ENCODE peak calls at places on chromosomes 7 and 10, in five cellular contexts. F is SK-N-SH, G is GM12878, B is HepG2, D is K562. P is an unnamed sample.

GRCh38 chr7:141147482-141147881 is 73.6 kb downstream of the TMEM178B start:
- DNase-seq in B (no peak), D (no peak), F (no peak), G (no peak), P (no peak)

GRCh38 chr10:133342942-133343341 is 4.2 kb upstream of the PRAP1 start:
- DNase-seq in D (no peak), B (no peak), F (no peak), G (no peak), P (no peak)

GRCh38 chr7:67788689-67789088 is 792.1 kb downstream of the TYW1 start:
- DNase-seq in F (peak; percentile 77), D (peak; percentile 27), B (no peak), G (no peak), P (no peak)

GRCh38 chr7:140810830-140811556 is 113.7 kb downstream of the BRAF start:
- DNase-seq in D (peak; percentile 71), F (peak; percentile 67), B (peak; percentile 76), G (peak; percentile 51), P (peak; percentile 53)

GRCh38 chr10:93515963-93516450 is 19.6 kb downstream of the CEP55 start:
- DNase-seq in D (no peak), F (no peak), G (no peak), B (no peak), P (no peak)

GRCh38 chr7:32560075-32560474 is 64.8 kb downstream of the AVL9 start:
- DNase-seq in D (no peak), G (no peak), F (no peak), B (no peak), P (no peak)

GRCh38 chr7:24401628-24402593 is 117.9 kb downstream of the NPY start:
- DNase-seq in B (peak; percentile 31), F (peak; percentile 30), D (peak; percentile 8), G (no peak), P (peak; percentile 28)

GRCh38 chr10:8539056-8539455 is 484.6 kb downstream of the GATA3 start:
- DNase-seq in G (no peak), B (no peak), D (no peak), F (no peak), P (no peak)

GRCh38 chr10:34967411-34967880 is 122.7 kb downstream of the CUL2 start:
- DNase-seq in D (no peak), B (no peak), F (no peak), G (no peak), P (no peak)

GRCh38 chr7:116182023-116182422 is 28.3 kb upstream of the TES start:
- DNase-seq in F (no peak), B (no peak), G (no peak), D (no peak), P (no peak)

GRCh38 chr7:12699299-12699698 is 11.9 kb downstream of the ARL4A start:
- DNase-seq in F (no peak), B (no peak), G (no peak), D (no peak), P (no peak)

GRCh38 chr10:4201866-4202825 is 417.1 kb upstream of the KLF6 start:
- DNase-seq in D (no peak), G (no peak), B (no peak), F (peak; percentile 65), P (no peak)

DNA sequence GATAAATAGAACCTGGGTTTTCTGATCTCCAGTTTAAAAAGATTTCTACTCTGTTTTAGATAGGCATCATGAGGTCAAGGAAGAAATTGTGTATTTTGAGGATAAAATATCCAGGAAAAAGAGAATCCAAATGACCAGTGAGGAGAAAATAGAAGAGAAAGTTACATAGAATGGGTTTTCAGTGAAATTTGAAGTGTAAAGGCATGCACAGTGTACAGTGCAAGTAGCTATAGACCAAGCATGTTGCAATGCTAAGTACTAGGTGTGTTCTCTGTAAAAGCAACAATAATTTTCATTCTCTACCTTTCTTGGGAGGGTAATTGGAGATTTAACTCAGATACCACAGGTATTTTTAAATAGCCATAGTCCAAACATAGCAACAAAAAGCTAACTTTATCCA is 22.6 kb downstream of the CDK1 start:
- DNase-seq in B (no peak), F (no peak), D (no peak), G (no peak), P (no peak)
- TF ChIP-seq ZBTB33 in B (no peak), F (no peak), D (no peak), G (no peak), P (no peak)

GRCh38 chr7:37109853-37110252 is 338.8 kb downstream of the ELMO1 start:
- DNase-seq in B (peak; percentile 35), G (no peak), D (no peak), F (peak; percentile 41), P (no peak)

GRCh38 chr7:37112882-37113281 is 335.8 kb downstream of the ELMO1 start:
- DNase-seq in D (no peak), B (no peak), F (no peak), G (no peak), P (no peak)

GRCh38 chr7:37110641-37111421 is 337.8 kb downstream of the ELMO1 start:
- DNase-seq in F (no peak), G (no peak), B (no peak), D (peak; percentile 5), P (no peak)

GRCh38 chr7:37112210-37112609 is 336.5 kb downstream of the ELMO1 start:
- DNase-seq in F (no peak), B (no peak), G (no peak), D (no peak), P (no peak)

DNA sequence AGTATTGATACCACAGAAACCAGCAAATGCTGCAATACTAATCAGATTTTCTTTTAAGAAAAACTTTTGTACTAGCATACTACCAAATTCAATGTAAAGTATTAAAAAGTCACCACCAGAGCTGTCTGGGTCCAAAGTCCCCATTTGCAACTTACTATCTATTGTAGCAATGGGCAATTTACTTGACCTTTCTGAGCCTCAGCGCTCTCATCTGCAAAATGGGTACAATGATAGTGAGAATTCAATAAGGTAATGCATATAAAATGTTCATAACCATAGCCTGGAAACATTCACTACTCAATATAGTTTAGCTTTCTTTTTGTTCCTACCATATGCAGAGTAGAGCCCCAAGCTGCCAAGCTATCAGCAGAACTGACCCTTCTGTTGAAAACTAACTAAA is 337.2 kb downstream of the ELMO1 start:
- DNase-seq in B (no peak), D (no peak), G (no peak), F (no peak), P (no peak)
- TF ChIP-seq YY1 in B (no peak), D (no peak), G (no peak), F (no peak), P (no peak)

DNA sequence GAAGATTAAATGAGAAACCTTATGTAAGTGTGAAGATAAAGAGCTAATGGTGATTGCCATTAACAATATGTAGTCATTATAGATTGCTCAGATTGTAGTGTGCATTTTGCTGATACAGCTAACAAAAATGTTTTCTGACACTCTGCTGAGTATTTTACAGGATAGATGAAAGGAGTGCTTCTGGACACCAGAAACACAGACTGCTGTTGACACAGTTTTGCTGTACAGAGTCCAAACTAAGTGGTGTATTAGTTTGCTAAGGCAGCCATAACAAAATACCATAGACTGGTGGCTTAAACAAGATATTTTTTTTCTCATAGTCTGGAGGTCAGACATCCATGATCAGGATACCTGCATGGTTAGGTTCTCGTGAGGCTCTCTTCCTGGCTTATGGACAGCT is 2.2 kb downstream of the SMC3 start:
- DNase-seq in D (no peak), G (no peak), B (peak; percentile 89), F (no peak), P (no peak)
- TF ChIP-seq ZBTB33 in D (no peak), G (no peak), B (no peak), F (no peak), P (no peak)

DNA sequence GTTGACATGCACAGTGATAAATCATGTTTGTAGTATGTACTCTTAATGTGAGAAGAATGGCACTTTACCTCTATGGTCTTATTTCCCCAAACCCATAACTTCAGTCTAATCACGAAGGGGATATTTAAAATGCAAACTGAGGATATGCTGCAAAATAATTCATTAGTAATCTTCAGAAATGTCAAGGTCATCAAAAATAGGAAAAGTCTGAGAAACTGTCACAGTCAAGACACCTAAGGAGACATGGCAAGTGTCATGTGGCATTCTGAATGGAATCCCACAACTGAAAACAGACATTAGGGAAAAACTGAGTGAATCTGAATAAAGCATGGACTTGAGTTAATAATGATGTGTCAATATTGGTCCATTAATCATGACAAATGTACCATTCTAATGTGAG is 605.5 kb upstream of the ANKRD30A start:
- DNase-seq in D (no peak), B (no peak), G (no peak), F (no peak), P (no peak)
- TF ChIP-seq YY1 in D (no peak), B (no peak), G (no peak), F (no peak), P (no peak)

P was measured in HCT116.